ENCODE peak calls at places on chromosome 9, in eight cellular contexts. V is stomach, L is foreskin fibroblast, B is AG10803, O is brain microvascular endothelial cell, A is left ventricle myocardium inferior, M is lower lobe of right lung, S is GM06990. E is an unnamed sample.

GRCh38 chr9:37036237-37037136 is 2.4 kb upstream of the PAX5 start:
- DNase-seq in A (no peak), O (no peak), V (peak; percentile 58), M (peak; percentile 61), S (peak; percentile 84), L (peak; percentile 58), B (peak; percentile 13), E (no peak)

GRCh38 chr9:13382595-13382994 is 103.1 kb upstream of the MPDZ start:
- DNase-seq in O (no peak), L (no peak), S (no peak), V (no peak), B (no peak), A (no peak), M (no peak), E (no peak)

GRCh38 chr9:88898033-88898432 is 93.2 kb upstream of the S1PR3 start:
- DNase-seq in L (no peak), V (no peak), M (no peak), A (no peak), B (no peak), O (no peak), S (no peak), E (no peak)

GRCh38 chr9:134185536-134186011 is 21.2 kb upstream of the RNU6ATAC start:
- DNase-seq in V (no peak), B (peak; percentile 17), M (no peak), L (no peak), A (no peak), O (no peak), S (no peak), E (no peak)

GRCh38 chr9:116316231-116316630 is 162.6 kb downstream of the PAPPA start:
- DNase-seq in V (no peak), O (no peak), S (no peak), A (no peak), M (no peak), L (no peak), B (no peak), E (no peak)

GRCh38 chr9:72169185-72169584 is 19.9 kb downstream of the GDA start:
- DNase-seq in L (no peak), V (no peak), M (no peak), S (no peak), B (no peak), O (no peak), A (no peak), E (no peak)

GRCh38 chr9:91074866-91075265 is 273.2 kb downstream of the SYK start:
- DNase-seq in B (no peak), A (no peak), S (no peak), L (no peak), O (peak; percentile 55), M (no peak), V (no peak), E (no peak)

GRCh38 chr9:104993291-104993963 is 65.5 kb upstream of the ABCA1 start:
- DNase-seq in V (peak; percentile 52), B (peak; percentile 87), O (peak; percentile 90), M (peak; percentile 79), S (no peak), A (peak; percentile 84), L (peak; percentile 93), E (no peak)

GRCh38 chr9:98906273-98907040 is 37.2 kb upstream of the COL15A1 start:
- DNase-seq in O (peak; percentile 35), B (peak; percentile 71), V (no peak), S (no peak), L (peak; percentile 63), A (peak; percentile 62), M (no peak), E (no peak)

GRCh38 chr9:88949961-88950340 is 41.3 kb upstream of the S1PR3 start:
- DNase-seq in A (no peak), M (no peak), O (peak; percentile 37), V (no peak), B (no peak), L (peak; percentile 18), S (no peak), E (no peak)

GRCh38 chr9:74760031-74760700 is 127.6 kb downstream of the TRPM6 start:
- DNase-seq in S (no peak), B (peak; percentile 81), A (no peak), L (peak; percentile 94), M (no peak), V (no peak), O (peak; percentile 79), E (peak; percentile 42)

GRCh38 chr9:127209220-127209619 is 55.4 kb upstream of the GARNL3 start:
- DNase-seq in M (no peak), O (no peak), L (peak; percentile 50), A (no peak), S (no peak), B (no peak), V (no peak), E (no peak)

GRCh38 chr9:7403839-7404238 is 395.7 kb downstream of the DMAC1 start:
- DNase-seq in B (no peak), L (no peak), O (no peak), M (no peak), V (no peak), A (no peak), S (no peak), E (no peak)

GRCh38 chr9:112850840-112851239 is 39.8 kb downstream of the SLC46A2 start:
- DNase-seq in A (no peak), L (no peak), M (no peak), O (no peak), V (no peak), S (no peak), B (no peak), E (no peak)

GRCh38 chr9:89139450-89139849 is 39.2 kb downstream of the SHC3 start:
- DNase-seq in L (peak; percentile 21), M (no peak), A (no peak), O (peak; percentile 74), S (no peak), V (no peak), B (no peak), E (no peak)

GRCh38 chr9:92439921-92440750 is 15.9 kb upstream of the OMD start:
- DNase-seq in V (no peak), S (no peak), B (peak; percentile 51), L (peak; percentile 78), M (no peak), A (no peak), O (peak; percentile 81), E (no peak)

GRCh38 chr9:6996061-6996854 is 238.5 kb downstream of the KDM4C start:
- DNase-seq in V (no peak), S (no peak), A (no peak), M (no peak), O (no peak), B (no peak), L (peak; percentile 21), E (no peak)

GRCh38 chr9:113640418-113640817 is 176.9 kb downstream of the RGS3 start:
- DNase-seq in A (no peak), L (no peak), S (no peak), V (no peak), B (no peak), O (no peak), M (no peak), E (no peak)

GRCh38 chr9:102435427-102435826 is 559.7 kb upstream of the CYLC2 start:
- DNase-seq in O (no peak), S (no peak), L (no peak), M (no peak), B (no peak), V (no peak), A (no peak), E (no peak)

GRCh38 chr9:15144567-15145174 is 162.3 kb downstream of the TTC39B start:
- DNase-seq in L (peak; percentile 68), B (no peak), A (no peak), S (no peak), V (no peak), O (no peak), M (no peak), E (no peak)

DNA sequence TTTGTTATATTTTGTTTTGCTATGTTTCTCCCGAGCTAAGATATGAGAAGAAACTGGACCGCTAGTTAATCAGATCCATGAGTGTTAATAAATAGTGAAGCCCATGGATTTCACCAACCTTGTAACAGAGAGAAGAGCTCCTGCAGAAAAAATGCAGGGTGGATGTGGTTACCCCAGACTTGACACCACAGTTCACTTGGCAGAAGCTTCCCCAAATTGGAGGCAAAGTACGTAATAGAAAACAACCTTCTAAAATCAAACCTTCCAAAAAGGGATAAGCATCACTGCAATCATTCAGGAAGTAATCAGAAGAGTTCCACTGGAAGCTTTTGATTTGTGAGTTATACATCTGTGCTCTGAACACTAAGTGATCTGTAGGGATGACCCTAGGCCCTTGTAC is 267.5 kb downstream of the ACTL7B start:
- DNase-seq in A (no peak), V (no peak), L (no peak), B (peak; percentile 9), M (no peak), O (no peak), S (no peak), E (no peak)
- TF ChIP-seq CTCF in A (no peak), V (no peak), L (no peak), B (no peak), M (no peak), O (no peak), S (no peak), E (no peak)

GRCh38 chr9:124242331-124243194 is 15.2 kb upstream of the NEK6 start:
- DNase-seq in O (no peak), B (peak; percentile 47), M (no peak), L (peak; percentile 74), A (no peak), S (no peak), V (no peak), E (no peak)
- H3K4me3 ChIP-seq in O (peak overlapping the region; percentile 30), B (peak overlapping the region; percentile 43), M (peak overlapping the region; percentile 32), L (peak overlapping the region; percentile 19), A (peak overlapping the region; percentile 45), S (no peak overlapping the region), V (peak overlapping the region; percentile 24), E (no peak overlapping the region)

GRCh38 chr9:136345281-136346156 is 18.0 kb downstream of the DNLZ start:
- DNase-seq in O (no peak), M (peak; percentile 84), V (peak; percentile 80), S (no peak), L (peak; percentile 90), B (peak; percentile 52), A (peak; percentile 77), E (no peak)
- TF ChIP-seq CTCF in O (peak; percentile 69), M (peak; percentile 61), V (peak; percentile 49), S (no peak), L (peak; percentile 45), B (peak; percentile 57), A (peak; percentile 68), E (peak; percentile 50)

DNA sequence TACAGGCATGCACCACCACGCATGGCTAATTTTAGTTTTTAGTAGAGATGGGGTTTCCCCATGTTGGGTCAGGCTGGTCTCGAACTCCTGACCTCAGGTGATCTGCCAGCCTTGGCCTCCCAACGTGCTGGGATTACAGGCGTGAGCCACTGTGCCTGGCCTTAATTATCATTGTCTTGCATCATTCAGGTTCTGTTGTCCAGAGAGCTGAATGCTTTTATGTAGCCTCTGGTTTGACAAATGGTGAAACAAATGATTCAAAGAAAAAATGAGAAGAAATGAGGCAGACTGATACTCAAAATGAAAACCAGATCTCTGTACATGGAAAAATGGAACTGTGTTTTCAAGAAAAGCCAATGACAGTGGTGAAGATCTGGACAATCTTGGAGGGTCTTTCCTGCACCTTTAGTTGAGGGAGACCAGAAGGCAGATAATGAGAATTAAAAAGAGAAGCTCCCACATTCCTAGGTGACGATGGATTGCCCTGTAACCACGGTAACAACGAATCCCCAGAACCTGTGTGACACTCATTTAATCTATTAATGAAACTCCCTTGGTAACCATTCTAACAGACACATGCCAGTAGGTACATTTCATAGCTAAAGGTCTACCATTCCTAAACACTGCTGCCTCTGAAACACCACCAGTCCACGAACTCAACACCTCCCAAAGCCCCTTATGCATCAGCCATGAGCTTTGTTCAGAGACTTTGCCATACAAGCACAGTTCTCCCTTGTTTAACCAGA is 1.6 kb downstream of the TEX48 start:
- DNase-seq in A (no peak), S (no peak), V (no peak), L (peak; percentile 53), B (peak; percentile 78), O (no peak), M (no peak), E (no peak)
- H3K4me3 ChIP-seq in A (no peak overlapping the region), S (no peak overlapping the region), V (no peak overlapping the region), L (no peak overlapping the region), B (no peak overlapping the region), O (no peak overlapping the region), M (no peak overlapping the region), E (no peak overlapping the region)